ENCODE peak calls at places on chromosomes 7 and 10, in nine cellular contexts. Q, G, S, L, H, P, U, I and F are unnamed samples.

GRCh38 chr10:77710081-77710551 is 72.5 kb upstream of the KCNMA1 start:
- DNase-seq in S (no peak), G (no peak), U (no peak), I (peak; percentile 41), L (no peak), P (no peak), H (no peak), Q (peak; percentile 80), F (no peak)

GRCh38 chr7:87645446-87645845 is 17.2 kb downstream of the RUNDC3B start:
- DNase-seq in G (no peak), Q (no peak), I (no peak), P (no peak), L (no peak), U (no peak), S (no peak), H (no peak), F (no peak)

GRCh38 chr7:92740713-92741126 is 95.7 kb downstream of the CDK6 start:
- DNase-seq in S (peak; percentile 83), G (no peak), I (no peak), P (peak; percentile 91), L (no peak), U (peak; percentile 68), H (no peak), Q (no peak), F (peak; percentile 64)

GRCh38 chr10:51269816-51270215 is 195.5 kb downstream of the PRKG1 start:
- DNase-seq in S (peak; percentile 36), H (no peak), U (peak; percentile 18), G (no peak), I (no peak), P (peak; percentile 24), Q (no peak), L (no peak), F (no peak)

GRCh38 chr7:103597606-103598005 is 151.6 kb upstream of the SLC26A5 start:
- DNase-seq in S (no peak), I (no peak), L (no peak), U (no peak), G (no peak), H (no peak), Q (no peak), P (no peak), F (no peak)

GRCh38 chr10:59674211-59674836 is 35.3 kb downstream of the SLC16A9 start:
- DNase-seq in U (peak; percentile 36), Q (no peak), P (peak; percentile 35), S (no peak), H (no peak), L (no peak), I (no peak), G (no peak), F (no peak)

GRCh38 chr10:19168584-19168983 is 120.0 kb downstream of the MALRD1 start:
- DNase-seq in H (no peak), S (no peak), P (peak; percentile 38), G (no peak), L (no peak), I (peak; percentile 60), U (no peak), Q (no peak), F (peak; percentile 9)

GRCh38 chr10:132270721-132271457 is 36.9 kb downstream of the STK32C start:
- DNase-seq in I (no peak), P (no peak), S (no peak), L (no peak), Q (no peak), U (no peak), H (no peak), G (no peak), F (no peak)

GRCh38 chr10:101014966-101015581 is 15.5 kb downstream of the LZTS2 start:
- DNase-seq in G (no peak), I (no peak), L (no peak), S (peak; percentile 99), U (peak; percentile 53), P (peak; percentile 94), H (no peak), Q (no peak), F (no peak)

GRCh38 chr7:90311185-90311584 is 9.9 kb downstream of the FAM237B start:
- DNase-seq in S (no peak), Q (no peak), G (no peak), L (no peak), H (no peak), I (no peak), U (no peak), P (no peak), F (no peak)

GRCh38 chr10:45550903-45551302 is 121.7 kb downstream of the ZFAND4 start:
- DNase-seq in G (no peak), S (no peak), I (no peak), H (no peak), P (no peak), U (no peak), L (no peak), Q (no peak), F (no peak)

GRCh38 chr10:241451-241850 is 106.2 kb downstream of the ZMYND11 start:
- DNase-seq in Q (no peak), H (no peak), P (no peak), I (no peak), S (no peak), L (no peak), U (no peak), G (no peak), F (no peak)

GRCh38 chr10:118851062-118852035 is 96.6 kb upstream of the CACUL1 start:
- DNase-seq in P (no peak), H (no peak), L (no peak), U (no peak), S (no peak), I (no peak), G (no peak), Q (peak; percentile 2), F (no peak)

GRCh38 chr10:124601016-124601415 is 139.4 kb downstream of the LHPP start:
- DNase-seq in I (no peak), S (no peak), L (no peak), H (no peak), P (no peak), U (no peak), G (no peak), Q (no peak), F (no peak)

GRCh38 chr10:119348516-119349240 is 141.3 kb downstream of the GRK5 start:
- DNase-seq in H (no peak), G (peak; percentile 29), Q (no peak), P (peak; percentile 97), U (peak; percentile 84), L (no peak), S (no peak), I (no peak), F (no peak)

GRCh38 chr10:55410415-55410885 is 609.4 kb upstream of the PCDH15 start:
- DNase-seq in Q (no peak), H (peak; percentile 61), S (no peak), I (peak; percentile 18), L (no peak), G (peak; percentile 80), U (peak; percentile 1), P (no peak), F (peak; percentile 34)
- TF ChIP-seq CTCF in Q (no peak), H (peak; percentile 15), S (no peak), I (no peak), L (no peak), G (no peak), U (no peak), P (no peak), F (no peak)

DNA sequence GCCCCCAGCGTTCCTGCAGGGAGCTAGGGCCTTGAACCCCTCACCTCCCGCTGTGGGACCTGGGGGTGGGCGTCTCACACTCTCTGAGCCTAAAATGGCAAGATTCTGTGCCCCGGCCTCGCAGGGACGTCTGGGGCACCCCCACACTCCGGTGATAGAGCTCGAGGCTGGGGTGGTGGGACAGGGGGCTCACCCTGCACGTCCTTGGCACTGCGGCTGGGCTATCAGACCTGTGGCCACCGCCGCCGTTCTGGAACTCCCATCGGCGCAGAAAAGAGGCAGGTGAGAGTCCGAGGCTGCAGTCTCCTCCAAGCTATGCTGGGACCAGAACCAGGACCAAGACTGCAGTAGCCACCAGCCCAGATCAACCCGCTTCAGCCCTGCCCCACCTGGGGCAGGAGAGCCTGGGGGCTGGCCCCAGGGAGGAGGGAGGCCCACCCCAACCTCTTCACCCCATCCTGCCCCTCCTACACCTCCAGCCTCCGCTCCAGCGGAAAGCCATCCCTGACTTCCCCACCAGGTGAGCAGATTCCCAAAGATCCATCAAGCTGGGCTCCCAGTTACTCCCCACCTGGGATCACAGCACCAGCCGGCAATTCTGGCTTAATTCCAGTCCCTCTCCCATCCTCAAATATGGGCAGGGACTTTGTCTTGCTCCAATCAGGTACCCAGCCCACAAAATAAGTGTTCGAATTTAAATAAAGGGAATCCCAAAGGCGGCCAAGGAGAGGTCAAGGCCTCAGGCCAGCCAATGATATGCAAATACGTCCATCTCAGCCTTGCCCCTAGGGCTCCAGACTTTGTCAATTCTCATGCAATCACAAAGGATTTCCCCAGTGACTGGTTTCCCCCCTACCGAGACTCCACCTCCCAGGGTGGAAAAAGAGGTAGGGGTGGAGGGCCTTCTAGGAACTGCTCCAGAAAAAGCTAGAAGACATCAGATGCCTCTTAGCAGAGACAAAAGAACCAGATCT is 16.4 kb downstream of the TNRC18 start:
- DNase-seq in P (peak; percentile 43), S (no peak), G (no peak), H (no peak), Q (no peak), L (no peak), U (no peak), I (peak; percentile 83), F (no peak)
- TF ChIP-seq CTCF in P (no peak), S (no peak), G (no peak), H (no peak), Q (no peak), L (no peak), U (no peak), I (no peak), F (no peak)

GRCh38 chr10:88515235-88515634 is 67.9 kb downstream of the RNLS start:
- DNase-seq in H (no peak), S (peak; percentile 18), P (no peak), L (no peak), G (no peak), Q (no peak), I (no peak), U (no peak), F (no peak)
- TF ChIP-seq CTCF in H (no peak), S (no peak), P (no peak), L (no peak), G (no peak), Q (no peak), I (no peak), U (no peak), F (no peak)

GRCh38 chr7:42135728-42136127 is 101.3 kb downstream of the GLI3 start:
- DNase-seq in L (no peak), P (no peak), Q (no peak), U (no peak), S (no peak), H (no peak), G (no peak), I (no peak), F (no peak)

GRCh38 chr7:42137941-42138340 is 99.1 kb downstream of the GLI3 start:
- DNase-seq in L (no peak), H (no peak), I (no peak), Q (no peak), G (no peak), P (peak; percentile 39), S (no peak), U (no peak), F (no peak)

GRCh38 chr7:42139751-42140150 is 97.3 kb downstream of the GLI3 start:
- DNase-seq in L (no peak), Q (no peak), I (no peak), H (no peak), U (no peak), P (no peak), G (no peak), S (no peak), F (no peak)

GRCh38 chr7:42137431-42137830 is 99.6 kb downstream of the GLI3 start:
- DNase-seq in I (no peak), L (no peak), U (no peak), S (no peak), P (no peak), G (no peak), H (no peak), Q (no peak), F (no peak)

GRCh38 chr7:42138691-42139090 is 98.3 kb downstream of the GLI3 start:
- DNase-seq in H (no peak), U (no peak), I (peak; percentile 22), Q (no peak), G (no peak), L (no peak), S (no peak), P (peak; percentile 12), F (no peak)
- TF ChIP-seq CTCF in H (no peak), U (no peak), I (no peak), Q (no peak), G (no peak), L (no peak), S (peak; percentile 6), P (peak; percentile 16), F (no peak)